ENCODE peak calls at places on chromosomes 6 and 20, in eight cellular contexts. R is H9, X is neural crest cell, I is OCI-LY7, W is WTC11, F is astrocyte of the spinal cord, V is IMR-90, P is lower lobe of right lung. E is an unnamed sample.

GRCh38 chr6:29631860-29632731 is 887 bp downstream of the GABBR1 start:
- DNase-seq in R (peak; percentile 81), X (peak; percentile 47), I (peak; percentile 63), W (peak; percentile 71), F (peak; percentile 65), V (peak; percentile 55), P (peak; percentile 63), E (no peak)

GRCh38 chr6:29845405-29846006 is 17.9 kb downstream of the HLA-G start:
- DNase-seq in R (no peak), X (no peak), I (no peak), W (no peak), F (no peak), V (no peak), P (no peak), E (no peak)

GRCh38 chr6:69487688-69488087 is 309.1 kb downstream of the LMBRD1 start:
- DNase-seq in R (no peak), X (no peak), I (peak; percentile 6), W (no peak), F (no peak), V (no peak), P (no peak), E (no peak)

GRCh38 chr6:29419516-29419915 is 4.8 kb downstream of the OR12D1 start:
- DNase-seq in R (no peak), X (no peak), I (no peak), W (no peak), F (no peak), V (no peak), P (no peak), E (no peak)

GRCh38 chr20:62437430-62437829 is 10.1 kb upstream of the RBBP8NL start:
- DNase-seq in R (no peak), X (no peak), I (no peak), W (no peak), F (no peak), V (peak; percentile 45), P (no peak), E (no peak)

GRCh38 chr6:17957488-17957887 is 29.9 kb downstream of the KIF13A start:
- DNase-seq in R (no peak), X (no peak), I (no peak), W (no peak), F (no peak), V (peak; percentile 70), P (no peak), E (no peak)

GRCh38 chr6:113120577-113121285 is 736.4 kb upstream of the MARCKS start:
- DNase-seq in R (no peak), X (no peak), I (no peak), W (no peak), F (peak; percentile 99), V (peak; percentile 93), P (no peak), E (peak; percentile 75)

GRCh38 chr6:5068153-5068751 is 16.9 kb upstream of the PPP1R3G start:
- DNase-seq in R (no peak), X (no peak), I (no peak), W (no peak), F (no peak), V (no peak), P (no peak), E (no peak)

GRCh38 chr6:82144007-82144851 is 103.3 kb downstream of the IBTK start:
- DNase-seq in R (no peak), X (no peak), I (no peak), W (no peak), F (peak; percentile 97), V (peak; percentile 98), P (no peak), E (peak; percentile 75)

GRCh38 chr20:10792291-10792690 is 118.5 kb upstream of the JAG1 start:
- DNase-seq in R (no peak), X (no peak), I (no peak), W (no peak), F (peak; percentile 86), V (no peak), P (no peak), E (no peak)

GRCh38 chr6:14070457-14070856 is 47.1 kb upstream of the CD83 start:
- DNase-seq in R (no peak), X (no peak), I (no peak), W (no peak), F (no peak), V (no peak), P (no peak), E (no peak)

GRCh38 chr6:156988276-156989158 is 211.3 kb downstream of the ARID1B start:
- DNase-seq in R (no peak), X (no peak), I (peak; percentile 94), W (no peak), F (peak; percentile 26), V (no peak), P (no peak), E (no peak)

GRCh38 chr20:16052406-16052805 is 520.8 kb downstream of the KIF16B start:
- DNase-seq in R (no peak), X (no peak), I (no peak), W (no peak), F (no peak), V (no peak), P (no peak), E (no peak)

GRCh38 chr6:156884306-156884705 is 107.1 kb downstream of the ARID1B start:
- DNase-seq in R (no peak), X (no peak), I (no peak), W (no peak), F (no peak), V (no peak), P (no peak), E (no peak)

GRCh38 chr20:24102749-24103148 is 114.2 kb upstream of the GGTLC1 start:
- DNase-seq in R (no peak), X (no peak), I (no peak), W (no peak), F (no peak), V (no peak), P (no peak), E (no peak)

GRCh38 chr6:2791124-2792050 is 26.2 kb downstream of the WRNIP1 start:
- DNase-seq in R (peak; percentile 74), X (peak; percentile 51), I (peak; percentile 75), W (peak; percentile 65), F (peak; percentile 82), V (peak; percentile 97), P (peak; percentile 69), E (peak; percentile 60)

GRCh38 chr6:26059901-26060300 is 27.3 kb upstream of the HFE start:
- DNase-seq in R (no peak), X (no peak), I (no peak), W (no peak), F (no peak), V (no peak), P (no peak), E (no peak)

GRCh38 chr6:132147530-132148011 is 196.4 kb upstream of the CCN2 start:
- DNase-seq in R (no peak), X (no peak), I (no peak), W (no peak), F (peak; percentile 93), V (peak; percentile 91), P (no peak), E (peak; percentile 98)

GRCh38 chr20:25040438-25040831 is 17.5 kb downstream of the ACSS1 start:
- DNase-seq in R (no peak), X (no peak), I (no peak), W (no peak), F (peak; percentile 57), V (peak; percentile 78), P (peak; percentile 69), E (peak; percentile 22)

GRCh38 chr20:19211661-19212523 is 550 bp upstream of the SLC24A3 start:
- DNase-seq in R (peak; percentile 50), X (peak; percentile 18), I (no peak), W (peak; percentile 49), F (peak; percentile 15), V (no peak), P (peak; percentile 71), E (no peak)

GRCh38 chr20:19213946-19214490 is 1.6 kb downstream of the SLC24A3 start:
- DNase-seq in R (no peak), X (no peak), I (no peak), W (no peak), F (no peak), V (no peak), P (no peak), E (no peak)

GRCh38 chr20:19211252-19211651 is 1.2 kb upstream of the SLC24A3 start:
- DNase-seq in R (no peak), X (no peak), I (no peak), W (no peak), F (no peak), V (no peak), P (no peak), E (no peak)

GRCh38 chr20:19210426-19211155 is 1.9 kb upstream of the SLC24A3 start:
- DNase-seq in R (no peak), X (no peak), I (no peak), W (no peak), F (no peak), V (no peak), P (no peak), E (peak; percentile 54)

GRCh38 chr20:19212524-19213502 is at the start of gene SLC24A3:
- DNase-seq in R (peak; percentile 75), X (peak; percentile 58), I (no peak), W (peak; percentile 77), F (peak; percentile 30), V (no peak), P (peak; percentile 90), E (peak; percentile 12)
- TF ChIP-seq CTCF in R (peak; percentile 54), X (peak; percentile 67), I (no peak), W (no peak), F (peak; percentile 42), V (no peak), P (peak; percentile 51), E (peak; percentile 44)

DNA sequence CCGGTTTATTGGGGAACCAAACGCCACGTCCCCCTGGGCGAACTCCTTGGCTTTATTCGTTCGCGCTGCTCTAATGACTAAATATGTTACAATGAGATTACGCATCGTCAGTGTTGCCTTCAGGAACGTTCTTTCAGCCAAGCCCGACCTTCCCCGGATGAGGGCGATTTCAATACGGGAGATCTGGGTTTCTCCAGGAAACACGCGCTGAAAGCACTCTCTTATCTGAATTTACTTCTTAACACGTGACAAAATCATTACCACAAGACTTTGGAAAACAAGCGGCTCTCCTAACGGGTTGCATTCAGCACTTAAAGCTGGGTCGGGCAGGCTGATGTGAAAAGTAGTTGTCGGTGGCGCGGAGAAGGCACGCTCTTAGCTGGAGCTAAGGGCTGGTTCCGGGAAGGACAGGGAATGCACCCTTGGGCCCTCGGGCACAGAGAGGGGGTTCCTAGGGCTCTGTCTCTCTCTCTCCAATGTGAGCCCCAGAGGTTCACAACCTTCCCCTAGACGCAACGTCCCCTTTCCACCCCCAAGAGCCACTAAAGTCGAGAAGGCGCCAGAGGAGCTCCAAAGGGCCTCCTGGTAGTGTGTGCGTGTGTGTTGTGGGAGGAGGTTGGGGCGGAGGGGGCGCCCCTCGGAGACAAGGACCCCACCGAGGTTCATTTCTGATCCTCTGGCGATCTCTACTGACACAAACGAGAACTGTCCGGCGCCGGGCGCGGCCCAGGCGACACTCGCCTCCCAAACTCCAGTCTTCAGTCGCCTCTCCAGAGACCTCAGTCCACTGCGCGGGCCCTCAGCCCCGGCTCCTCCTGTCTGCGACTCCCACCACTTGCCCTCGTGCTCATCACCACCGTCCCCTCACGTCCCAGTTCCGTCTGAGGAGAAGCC is 7.1 kb upstream of the NKX2-2 start:
- DNase-seq in R (peak; percentile 75), X (peak; percentile 7), I (no peak), W (peak; percentile 70), F (no peak), V (no peak), P (peak; percentile 30), E (no peak)
- TF ChIP-seq CTCF in R (peak; percentile 76), X (peak; percentile 34), I (no peak), W (no peak), F (no peak), V (no peak), P (no peak), E (no peak)

GRCh38 chr20:577167-577791 is 32.8 kb downstream of the TCF15 start:
- DNase-seq in R (peak; percentile 62), X (no peak), I (peak; percentile 61), W (no peak), F (no peak), V (peak; percentile 18), P (no peak), E (no peak)
- TF ChIP-seq CTCF in R (peak; percentile 65), X (peak; percentile 49), I (peak; percentile 70), W (peak; percentile 26), F (peak; percentile 26), V (peak; percentile 29), P (no peak), E (peak; percentile 10)

GRCh38 chr6:1316482-1317220 is 4.8 kb downstream of the FOXQ1 start:
- DNase-seq in R (peak; percentile 72), X (no peak), I (no peak), W (peak; percentile 69), F (no peak), V (no peak), P (no peak), E (no peak)
- TF ChIP-seq CTCF in R (no peak), X (no peak), I (no peak), W (no peak), F (no peak), V (no peak), P (no peak), E (peak; percentile 5)

E was measured in AG09319.